ENCODE peak calls at places on chromosome 16, in seven cellular contexts. G is cardiac fibroblast, K is ascending aorta, F is AG09309, Z is AG09319, O is fibroblast of villous mesenchyme, H is endothelial cell. U is an unnamed sample.

GRCh38 chr16:7182510-7183109 is 150.0 kb upstream of the RBFOX1 start:
- DNase-seq in H (no peak), F (no peak), G (no peak), K (no peak), O (no peak), Z (no peak), U (no peak)

GRCh38 chr16:52547001-52547833 is at the start of gene TOX3:
- DNase-seq in H (peak; percentile 23), O (no peak), K (no peak), Z (no peak), G (no peak), F (no peak), U (no peak)

GRCh38 chr16:56371383-56371937 is 53.9 kb downstream of the AMFR start:
- DNase-seq in G (no peak), O (no peak), Z (no peak), K (no peak), F (no peak), H (no peak), U (no peak)

GRCh38 chr16:12462690-12463646 is 340.7 kb downstream of the CPPED1 start:
- DNase-seq in Z (no peak), H (no peak), G (peak; percentile 68), O (peak; percentile 24), K (no peak), F (peak; percentile 25), U (no peak)

GRCh38 chr16:17241264-17241835 is 229.4 kb downstream of the XYLT1 start:
- DNase-seq in G (no peak), H (no peak), O (no peak), F (no peak), Z (no peak), K (no peak), U (no peak)

GRCh38 chr16:81586421-81586820 is 141.8 kb downstream of the CMIP start:
- DNase-seq in Z (no peak), F (no peak), O (peak; percentile 30), K (no peak), G (no peak), H (no peak), U (no peak)

GRCh38 chr16:88374736-88375135 is 8.0 kb upstream of the ZNF469 start:
- DNase-seq in G (no peak), K (no peak), F (no peak), Z (no peak), H (no peak), O (no peak), U (no peak)

GRCh38 chr16:11797957-11798299 is 870 bp upstream of the ZC3H7A start:
- DNase-seq in G (peak; percentile 33), H (peak; percentile 27), F (no peak), K (no peak), O (no peak), Z (no peak), U (no peak)

GRCh38 chr16:63806794-63807506 is 1314.9 kb downstream of the CDH11 start:
- DNase-seq in Z (no peak), O (no peak), H (no peak), K (no peak), G (no peak), F (no peak), U (no peak)

GRCh38 chr16:17117906-17118577 is 352.7 kb downstream of the XYLT1 start:
- DNase-seq in G (no peak), Z (no peak), H (no peak), O (no peak), F (no peak), K (no peak), U (no peak)

GRCh38 chr16:4511441-4512082 is 27.0 kb downstream of the CDIP1 start:
- DNase-seq in H (peak; percentile 67), K (no peak), Z (no peak), F (no peak), G (peak; percentile 44), O (no peak), U (no peak)

GRCh38 chr16:53881371-53881770 is 177.4 kb downstream of the FTO start:
- DNase-seq in Z (peak; percentile 46), F (peak; percentile 71), K (no peak), G (peak; percentile 94), O (peak; percentile 82), H (no peak), U (no peak)

GRCh38 chr16:51034481-51035109 is 116.5 kb downstream of the SALL1 start:
- DNase-seq in H (no peak), F (no peak), G (no peak), K (no peak), O (no peak), Z (no peak), U (no peak)

GRCh38 chr16:22123759-22124490 is 31.6 kb downstream of the VWA3A start:
- DNase-seq in F (no peak), O (no peak), H (no peak), G (no peak), K (no peak), Z (no peak), U (no peak)

GRCh38 chr16:72677662-72678447 is 370.1 kb downstream of the ZFHX3 start:
- DNase-seq in H (no peak), Z (no peak), K (no peak), O (peak; percentile 41), G (peak; percentile 78), F (peak; percentile 28), U (no peak)

GRCh38 chr16:1428511-1428910 is 2.4 kb upstream of the PERCC1 start:
- DNase-seq in K (no peak), H (peak; percentile 67), O (no peak), G (peak; percentile 19), F (no peak), Z (no peak), U (no peak)

GRCh38 chr16:79874391-79874790 is 273.9 kb upstream of the MAF start:
- DNase-seq in G (no peak), O (no peak), K (no peak), F (no peak), H (no peak), Z (no peak), U (no peak)

GRCh38 chr16:78993342-78993741 is 607.2 kb downstream of the MAF start:
- DNase-seq in O (no peak), H (no peak), F (no peak), K (no peak), G (no peak), Z (no peak), U (no peak)

GRCh38 chr16:88069397-88070168 is 118.3 kb downstream of the BANP start:
- DNase-seq in O (no peak), F (no peak), H (no peak), Z (no peak), K (no peak), G (no peak), U (no peak)

GRCh38 chr16:2429771-2430663 is 770 bp downstream of the CCNF start:
- DNase-seq in G (peak; percentile 26), O (peak; percentile 20), F (no peak), Z (no peak), K (no peak), H (peak; percentile 44), U (no peak)

GRCh38 chr16:53893731-53894435 is 189.9 kb downstream of the FTO start:
- DNase-seq in G (peak; percentile 85), O (peak; percentile 73), F (peak; percentile 21), H (no peak), Z (no peak), K (no peak), U (no peak)

GRCh38 chr16:695355-696089 is 5.3 kb upstream of the WDR24 start:
- DNase-seq in K (no peak), O (no peak), Z (no peak), G (no peak), F (no peak), H (no peak), U (no peak)

GRCh38 chr16:47143677-47144558 is at the start of gene NETO2:
- DNase-seq in O (peak; percentile 58), H (peak; percentile 71), Z (no peak), K (no peak), F (no peak), G (peak; percentile 60), U (no peak)

GRCh38 chr16:80459331-80459777 is 81.4 kb upstream of the DYNLRB2 start:
- DNase-seq in K (no peak), O (no peak), G (no peak), Z (no peak), H (no peak), F (peak; percentile 21), U (no peak)

GRCh38 chr16:11819798-11820197 is 22.7 kb upstream of the ZC3H7A start:
- DNase-seq in Z (no peak), G (no peak), H (no peak), F (no peak), K (no peak), O (no peak), U (no peak)

GRCh38 chr16:84937196-84937935 is 74.0 kb downstream of the ZDHHC7 start:
- DNase-seq in G (no peak), H (no peak), O (peak; percentile 80), Z (no peak), K (no peak), F (no peak), U (no peak)

GRCh38 chr16:84941916-84942315 is 69.4 kb downstream of the ZDHHC7 start:
- DNase-seq in O (peak; percentile 88), Z (no peak), K (no peak), F (no peak), G (no peak), H (no peak), U (no peak)

GRCh38 chr16:84942786-84943185 is 68.5 kb downstream of the ZDHHC7 start:
- DNase-seq in F (no peak), Z (no peak), K (no peak), G (peak; percentile 38), H (no peak), O (peak; percentile 42), U (no peak)

GRCh38 chr16:84943620-84944019 is 67.7 kb downstream of the ZDHHC7 start:
- DNase-seq in K (no peak), H (no peak), O (no peak), G (no peak), F (no peak), Z (no peak), U (no peak)

GRCh38 chr16:84940670-84941551 is 70.4 kb downstream of the ZDHHC7 start:
- DNase-seq in H (no peak), O (peak; percentile 84), F (peak; percentile 21), G (no peak), K (no peak), Z (peak; percentile 44), U (no peak)
- TF ChIP-seq CTCF in H (no peak), O (peak; percentile 17), F (peak; percentile 22), G (no peak), K (no peak), Z (peak; percentile 35), U (no peak)

GRCh38 chr16:66717112-66717675 is 20.7 kb upstream of the CMTM4 start:
- DNase-seq in Z (no peak), G (peak; percentile 72), F (no peak), H (peak; percentile 58), K (no peak), O (peak; percentile 54), U (no peak)
- TF ChIP-seq CTCF in Z (peak; percentile 68), G (peak; percentile 85), F (peak; percentile 32), H (peak; percentile 19), K (no peak), O (peak; percentile 79), U (no peak)

GRCh38 chr16:31009894-31010293 is 544 bp downstream of the STX1B start:
- DNase-seq in F (no peak), K (no peak), Z (no peak), G (no peak), H (no peak), O (no peak), U (no peak)
- TF ChIP-seq CTCF in F (peak; percentile 16), K (no peak), Z (peak; percentile 28), G (no peak), H (no peak), O (no peak), U (no peak)

DNA sequence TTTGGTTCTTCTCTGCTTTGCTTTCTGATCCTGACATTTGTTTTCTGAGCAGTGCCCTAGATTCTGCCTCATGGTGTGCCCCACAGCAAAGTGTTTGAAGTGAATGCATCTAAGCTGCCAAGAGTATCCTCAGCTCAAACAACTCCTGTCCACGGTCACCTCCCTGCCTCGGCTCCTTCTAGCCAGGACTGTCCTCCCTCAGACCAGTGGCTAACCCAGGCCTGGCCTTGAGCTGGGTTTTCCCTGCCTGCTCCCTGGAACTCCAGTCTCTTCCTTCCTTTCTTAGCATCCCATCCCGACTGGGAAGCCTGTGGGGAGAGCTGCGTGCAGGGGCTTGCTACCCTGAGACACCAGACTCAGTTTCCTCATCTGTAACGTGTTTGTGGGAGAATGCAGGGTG is 256.5 kb downstream of the GSG1L start:
- DNase-seq in F (no peak), K (no peak), O (no peak), Z (no peak), H (no peak), G (no peak), U (no peak)
- TF ChIP-seq CTCF in F (no peak), K (no peak), O (no peak), Z (no peak), H (no peak), G (no peak), U (no peak)